ENCODE peak calls at places on chromosome 16, in four cellular contexts. I, F, O and U are unnamed samples.

GRCh38 chr16:15509051-15509592 is 74.7 kb downstream of the BMERB1 start:
- DNase-seq in I (no peak), O (no peak), F (no peak), U (no peak)

GRCh38 chr16:57893559-57894389 is 77.2 kb downstream of the CNGB1 start:
- DNase-seq in I (peak; percentile 25), F (no peak), O (peak; percentile 45), U (no peak)

GRCh38 chr16:70698901-70699300 is 13.0 kb upstream of the MTSS2 start:
- DNase-seq in F (no peak), I (no peak), O (no peak), U (no peak)

GRCh38 chr16:57489229-57489628 is 2.9 kb upstream of the DOK4 start:
- DNase-seq in F (no peak), I (no peak), O (no peak), U (no peak)

GRCh38 chr16:23784811-23785447 is 30.1 kb downstream of the CHP2 start:
- DNase-seq in O (no peak), I (no peak), F (no peak), U (no peak)

GRCh38 chr16:4749700-4750257 is 15.4 kb downstream of the DNAAF8 start:
- DNase-seq in I (no peak), F (no peak), O (no peak), U (no peak)

GRCh38 chr16:22664561-22664997 is 149.4 kb upstream of the HS3ST2 start:
- DNase-seq in O (no peak), F (no peak), I (no peak), U (no peak)

GRCh38 chr16:16120382-16121184 is 102.7 kb downstream of the ABCC6 start:
- DNase-seq in F (peak; percentile 59), O (no peak), I (peak; percentile 8), U (no peak)

GRCh38 chr16:3738541-3738940 is 21.2 kb upstream of the TRAP1 start:
- DNase-seq in I (no peak), F (no peak), O (no peak), U (no peak)

GRCh38 chr16:69476920-69477418 is 52.5 kb downstream of the CYB5B start:
- DNase-seq in F (peak; percentile 44), I (peak; percentile 45), O (no peak), U (no peak)